ENCODE peak calls at places on chromosome 6, in six cellular contexts. M is nucleus accumbens, Y is LHCN-M2, R is HTR-8/SVneo, Q is GM04504, D is retina. W is an unnamed sample.

GRCh38 chr6:10417681-10418104 is 2.8 kb upstream of the TFAP2A start:
- DNase-seq in R (no peak), Y (no peak), D (peak), Q (no peak), M (no peak), W (no peak)

GRCh38 chr6:9116026-9116425 is 680.7 kb upstream of the SLC35B3 start:
- DNase-seq in R (peak), D (no peak), M (no peak), Y (no peak), Q (peak), W (no peak)

GRCh38 chr6:15817100-15817499 is 154.3 kb upstream of the DTNBP1 start:
- DNase-seq in D (no peak), M (no peak), Y (no peak), R (no peak), Q (no peak), W (no peak)

GRCh38 chr6:2658788-2659187 is 91.9 kb downstream of the MYLK4 start:
- DNase-seq in R (no peak), M (no peak), Q (no peak), D (no peak), Y (no peak), W (no peak)

GRCh38 chr6:116010400-116011095 is 50.1 kb downstream of the FRK start:
- DNase-seq in D (peak), M (peak), Q (peak), Y (peak), R (peak), W (peak)

GRCh38 chr6:39209360-39209811 is 19.9 kb downstream of the KCNK5 start:
- DNase-seq in Q (no peak), R (no peak), Y (no peak), M (no peak), D (no peak), W (no peak)

GRCh38 chr6:36911946-36912555 is 26.3 kb downstream of the C6orf89 start:
- DNase-seq in D (no peak), Y (no peak), R (no peak), Q (no peak), M (no peak), W (no peak)

GRCh38 chr6:109172096-109172495 is 76.8 kb downstream of the CEP57L1 start:
- DNase-seq in R (no peak), Q (no peak), D (no peak), M (no peak), Y (peak), W (no peak)

GRCh38 chr6:111119550-111120329 is 32.4 kb downstream of the SLC16A10 start:
- DNase-seq in Q (no peak), D (no peak), R (no peak), Y (peak), M (no peak), W (no peak)

GRCh38 chr6:30955367-30956042 is 14.7 kb downstream of the MUCL3 start:
- DNase-seq in R (peak), M (peak), D (peak), Q (no peak), Y (no peak), W (peak)

GRCh38 chr6:129599467-129599866 is 110.5 kb downstream of the ARHGAP18 start:
- DNase-seq in D (no peak), Y (no peak), R (no peak), M (no peak), Q (no peak), W (no peak)

GRCh38 chr6:113930183-113930582 is 40.8 kb downstream of the HDAC2 start:
- DNase-seq in Y (no peak), M (no peak), R (no peak), D (no peak), Q (no peak), W (no peak)

GRCh38 chr6:149032599-149033405 is 284.7 kb upstream of the TAB2 start:
- DNase-seq in D (no peak), Q (peak), M (peak), Y (peak), R (peak), W (no peak)

GRCh38 chr6:95593025-95593424 is 15.7 kb downstream of the MANEA start:
- DNase-seq in Y (no peak), D (no peak), R (no peak), M (no peak), Q (no peak), W (peak)

GRCh38 chr6:28772480-28773381 is 151.1 kb downstream of the TRIM27 start:
- DNase-seq in D (no peak), Y (no peak), Q (no peak), M (no peak), R (no peak), W (no peak)

GRCh38 chr6:154488802-154489437 is 21.6 kb downstream of the CNKSR3 start:
- DNase-seq in R (no peak), M (no peak), Q (no peak), D (no peak), Y (peak), W (no peak)

GRCh38 chr6:79946773-79947190 is 571 bp downstream of the ELOVL4 start:
- DNase-seq in Y (peak), D (peak), R (peak), Q (no peak), M (peak), W (peak)

GRCh38 chr6:34102696-34103095 is 43.2 kb downstream of the GRM4 start:
- DNase-seq in Q (no peak), M (no peak), D (no peak), Y (no peak), R (no peak), W (no peak)

GRCh38 chr6:41672016-41672415 is 33.7 kb downstream of the MDFI start:
- DNase-seq in Q (no peak), Y (no peak), R (no peak), D (no peak), M (no peak), W (no peak)

GRCh38 chr6:105794263-105794662 is 291.9 kb upstream of the PRDM1 start:
- DNase-seq in D (peak), Q (no peak), R (no peak), M (no peak), Y (no peak), W (peak)

GRCh38 chr6:53734473-53735299 is 60.1 kb upstream of the LRRC1 start:
- DNase-seq in Y (peak), D (no peak), Q (peak), M (no peak), R (peak), W (peak)

GRCh38 chr6:163691049-163691448 is 276.5 kb downstream of the QKI start:
- DNase-seq in Q (no peak), Y (no peak), D (no peak), M (no peak), R (no peak), W (no peak)

GRCh38 chr6:99026135-99026534 is 78.4 kb upstream of the FBXL4 start:
- DNase-seq in D (peak), Q (no peak), M (no peak), Y (peak), R (no peak), W (no peak)

GRCh38 chr6:139790527-139790926 is 416.1 kb upstream of the CITED2 start:
- DNase-seq in Q (no peak), Y (no peak), M (no peak), R (no peak), D (no peak), W (no peak)

GRCh38 chr6:136548582-136549330 is 1.5 kb downstream of the MAP7 start:
- DNase-seq in D (no peak), R (no peak), Y (no peak), Q (no peak), M (no peak), W (no peak)

GRCh38 chr6:31896493-31896855 is 1.0 kb downstream of the EHMT2 start:
- DNase-seq in M (no peak), Q (no peak), D (no peak), R (no peak), Y (no peak), W (no peak)